ENCODE peak calls at places on chromosomes 4 and X, in eight cellular contexts. B is endothelial cell; I is CD8-positive, alpha-beta T cell; M is OCI-LY7; C is foreskin fibroblast; Y is GM13977; Q is pancreas; E is uterus. F is an unnamed sample.

GRCh38 chr4:138062929-138063328 is 179.2 kb downstream of the SLC7A11 start:
- DNase-seq in B (peak), I (no peak), M (no peak), C (peak), Y (no peak), Q (no peak), E (no peak), F (no peak)

GRCh38 chr4:153471691-153472080 is 5.5 kb downstream of the TMEM131L start:
- DNase-seq in B (no peak), I (no peak), M (peak), C (no peak), Y (peak), Q (no peak), E (no peak), F (no peak)

GRCh38 chrX:104310084-104310483 is 55.4 kb upstream of the ESX1 start:
- DNase-seq in B (no peak), I (no peak), M (no peak), C (peak), Y (no peak), Q (no peak), E (no peak), F (no peak)

GRCh38 chrX:15686818-15687685 is 22.4 kb upstream of the CLTRN start:
- DNase-seq in B (peak), I (peak), M (peak), C (peak), Y (peak), Q (peak), E (peak), F (no peak)

GRCh38 chr4:127732623-127733199 is 2.5 kb downstream of the SLC25A31 start:
- DNase-seq in B (no peak), I (no peak), M (peak), C (peak), Y (peak), Q (no peak), E (no peak), F (no peak)

GRCh38 chr4:37748546-37748945 is 62.4 kb upstream of the RELL1 start:
- DNase-seq in B (no peak), I (no peak), M (peak), C (no peak), Y (no peak), Q (no peak), E (no peak), F (no peak)

GRCh38 chr4:1711055-1711905 is 839 bp downstream of the SLBP start:
- DNase-seq in B (peak), I (no peak), M (peak), C (peak), Y (peak), Q (peak), E (peak), F (no peak)

GRCh38 chr4:164087733-164088132 is 593.2 kb downstream of the TMA16 start:
- DNase-seq in B (no peak), I (no peak), M (no peak), C (no peak), Y (no peak), Q (no peak), E (no peak), F (no peak)

GRCh38 chr4:6331018-6331417 is 61.4 kb downstream of the WFS1 start:
- DNase-seq in B (no peak), I (no peak), M (peak), C (peak), Y (peak), Q (no peak), E (no peak), F (no peak)

GRCh38 chr4:1885414-1885813 is 14.2 kb downstream of the NSD2 start:
- DNase-seq in B (no peak), I (no peak), M (no peak), C (no peak), Y (no peak), Q (no peak), E (no peak), F (no peak)

GRCh38 chr4:3711183-3712111 is 54.7 kb upstream of the ADRA2C start:
- DNase-seq in B (no peak), I (no peak), M (no peak), C (no peak), Y (no peak), Q (no peak), E (no peak), F (no peak)

GRCh38 chr4:147407261-147408045 is 73.4 kb upstream of the EDNRA start:
- DNase-seq in B (no peak), I (no peak), M (no peak), C (no peak), Y (no peak), Q (no peak), E (no peak), F (no peak)

GRCh38 chrX:4550018-4550417 is 836.6 kb upstream of the PRKX start:
- DNase-seq in B (no peak), I (no peak), M (peak), C (no peak), Y (no peak), Q (no peak), E (no peak), F (no peak)
- TF ChIP-seq CTCF in B (no peak), I (no peak), M (peak), C (no peak), Y (peak), Q (no peak), E (no peak), F (no peak)

GRCh38 chrX:130020661-130021324 is 38.4 kb downstream of the BCORL1 start:
- DNase-seq in B (peak), I (no peak), M (no peak), C (no peak), Y (no peak), Q (no peak), E (no peak), F (no peak)

GRCh38 chrX:130024127-130024526 is 41.7 kb downstream of the BCORL1 start:
- DNase-seq in B (peak), I (peak), M (peak), C (peak), Y (peak), Q (peak), E (peak), F (peak)

GRCh38 chrX:130028196-130028595 is 45.8 kb downstream of the BCORL1 start:
- DNase-seq in B (peak), I (peak), M (peak), C (peak), Y (no peak), Q (peak), E (peak), F (peak)

GRCh38 chrX:130027569-130027968 is 45.1 kb downstream of the BCORL1 start:
- DNase-seq in B (no peak), I (no peak), M (no peak), C (no peak), Y (no peak), Q (no peak), E (no peak), F (no peak)

DNA sequence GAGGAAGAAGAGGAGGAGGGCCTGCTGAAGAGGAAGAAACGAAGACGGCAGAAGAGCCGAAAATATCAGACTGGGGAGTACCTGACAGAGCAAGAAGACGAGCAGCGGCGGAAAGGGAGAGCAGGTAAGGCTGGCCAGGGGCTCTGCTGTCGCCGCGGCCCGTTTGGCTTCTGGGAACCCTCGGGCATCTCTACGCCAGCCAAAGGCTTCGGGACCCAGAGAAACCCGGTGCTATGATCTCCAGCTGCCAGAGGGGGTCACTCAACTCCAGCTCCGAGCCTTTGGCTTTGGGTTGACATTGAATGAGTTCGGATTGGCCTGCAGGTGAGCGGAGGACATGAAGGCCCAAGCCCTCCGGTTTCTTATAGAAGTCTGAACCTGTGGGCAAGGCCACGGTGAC is 42.8 kb downstream of the BCORL1 start:
- DNase-seq in B (no peak), I (no peak), M (peak), C (no peak), Y (no peak), Q (no peak), E (no peak), F (no peak)
- TF ChIP-seq CTCF in B (no peak), I (no peak), M (peak), C (no peak), Y (no peak), Q (no peak), E (no peak), F (no peak)

GRCh38 chrX:76850851-76851250 is 423.3 kb downstream of the MAGEE1 start:
- DNase-seq in B (no peak), I (no peak), M (peak), C (no peak), Y (no peak), Q (no peak), E (no peak), F (no peak)
- TF ChIP-seq CTCF in B (no peak), I (no peak), M (peak), C (no peak), Y (peak), Q (no peak), E (no peak), F (no peak)

DNA sequence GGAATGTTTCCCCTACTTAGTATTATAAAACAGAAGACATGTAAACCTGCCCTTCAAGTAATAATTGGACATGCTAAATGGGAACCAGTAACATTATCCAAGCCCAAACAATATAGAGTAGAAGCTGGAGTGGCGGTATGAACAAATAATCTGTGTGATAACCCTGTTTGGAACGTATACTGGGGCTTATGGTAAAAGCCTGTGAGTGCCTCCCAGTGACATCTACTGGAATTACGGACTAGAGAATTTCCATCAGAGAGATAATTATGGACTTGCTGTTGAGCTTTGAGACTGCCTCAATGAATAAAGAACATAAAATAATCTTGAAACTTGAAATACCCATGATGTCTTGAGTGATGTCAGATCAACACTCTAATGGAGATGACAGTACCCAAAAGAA is 406.3 kb upstream of the GRIA3 start:
- DNase-seq in B (no peak), I (no peak), M (no peak), C (peak), Y (no peak), Q (no peak), E (no peak), F (no peak)
- TF ChIP-seq CTCF in B (no peak), I (no peak), M (no peak), C (no peak), Y (no peak), Q (no peak), E (no peak), F (no peak)

DNA sequence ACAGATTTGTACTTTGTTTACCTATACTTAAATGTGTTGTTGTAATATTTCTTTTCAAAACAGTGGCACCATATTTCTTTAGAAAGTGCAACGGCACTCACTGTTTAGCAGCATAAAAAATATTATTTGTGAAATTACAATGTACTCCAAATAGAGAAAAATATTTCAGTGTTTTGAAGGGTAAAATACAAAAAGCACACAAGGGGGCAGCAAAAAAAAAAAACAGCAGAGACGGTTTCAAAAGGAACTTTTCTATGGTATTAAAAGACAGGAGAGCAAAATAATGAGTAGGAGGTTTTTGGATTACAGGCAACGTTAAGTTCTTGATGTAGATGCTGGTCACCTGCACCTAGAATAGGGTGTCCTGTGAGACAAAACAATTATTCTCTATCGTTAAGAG is 2.0 kb downstream of the NUDT11 start:
- DNase-seq in B (no peak), I (no peak), M (peak), C (peak), Y (no peak), Q (no peak), E (no peak), F (no peak)
- TF ChIP-seq CTCF in B (no peak), I (no peak), M (peak), C (peak), Y (no peak), Q (no peak), E (no peak), F (no peak)

DNA sequence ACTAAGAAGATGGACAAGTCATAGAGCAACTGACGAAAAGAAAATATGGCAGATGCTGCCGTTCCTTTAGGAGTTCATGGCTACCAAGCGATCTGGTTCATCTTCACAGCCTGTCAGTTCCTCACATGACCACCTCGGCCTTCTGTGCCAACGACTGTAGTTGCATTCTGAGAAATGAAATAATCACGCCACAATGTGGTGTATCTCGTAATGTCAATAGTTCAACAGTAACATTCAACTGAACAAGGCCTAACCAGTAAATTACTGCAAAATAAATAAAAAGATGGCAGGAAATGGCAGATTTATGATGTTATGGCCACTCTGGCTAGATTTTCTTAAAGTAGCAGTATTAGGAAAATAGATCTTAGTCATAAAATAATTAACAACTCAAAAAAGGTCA is 4.4 kb downstream of the GPRIN3 start:
- DNase-seq in B (no peak), I (no peak), M (no peak), C (no peak), Y (no peak), Q (no peak), E (no peak), F (no peak)
- TF ChIP-seq CTCF in B (no peak), I (no peak), M (no peak), C (no peak), Y (no peak), Q (no peak), E (no peak), F (no peak)

F was measured in activated B cell treated with CpG ODN at 0.5 μM for 24 hours.